ENCODE peak calls at places on chromosome 3, in nine cellular contexts. U, K, Y, X, O, T, I, B and C are unnamed samples.

GRCh38 chr3:12916159-12916558 is 74.8 kb upstream of the RPL32 start:
- DNase-seq in U (no peak), K (no peak), Y (no peak), X (no peak), O (no peak), T (no peak), I (no peak), B (no peak), C (no peak)

GRCh38 chr3:147940400-147940799 is 531.2 kb downstream of the ZIC1 start:
- DNase-seq in U (no peak), K (no peak), Y (no peak), X (no peak), O (peak; percentile 13), T (no peak), I (no peak), B (no peak), C (no peak)

GRCh38 chr3:73228425-73228824 is 167.0 kb downstream of the EBLN2 start:
- DNase-seq in U (no peak), K (no peak), Y (peak; percentile 88), X (no peak), O (no peak), T (no peak), I (no peak), B (no peak), C (no peak)

GRCh38 chr3:126127452-126127851 is 43.5 kb upstream of the SLC41A3 start:
- DNase-seq in U (no peak), K (no peak), Y (no peak), X (no peak), O (no peak), T (no peak), I (peak; percentile 32), B (peak; percentile 35), C (peak; percentile 14)

GRCh38 chr3:191901746-191902145 is 440.8 kb downstream of the PYDC2 start:
- DNase-seq in U (no peak), K (no peak), Y (peak; percentile 11), X (no peak), O (no peak), T (no peak), I (no peak), B (no peak), C (no peak)

GRCh38 chr3:179544981-179545645 is 17.6 kb upstream of the ACTL6A start:
- DNase-seq in U (no peak), K (peak; percentile 97), Y (peak; percentile 78), X (peak; percentile 36), O (peak; percentile 46), T (no peak), I (no peak), B (no peak), C (peak; percentile 63)

GRCh38 chr3:156803949-156804741 is 22.0 kb upstream of the LEKR1 start:
- DNase-seq in U (no peak), K (no peak), Y (no peak), X (no peak), O (no peak), T (no peak), I (no peak), B (no peak), C (no peak)

GRCh38 chr3:197613187-197613586 is 57.4 kb upstream of the BDH1 start:
- DNase-seq in U (no peak), K (no peak), Y (no peak), X (no peak), O (no peak), T (no peak), I (no peak), B (no peak), C (no peak)

GRCh38 chr3:100108464-100109079 is 5.7 kb downstream of the FILIP1L start:
- DNase-seq in U (no peak), K (no peak), Y (no peak), X (no peak), O (no peak), T (no peak), I (no peak), B (no peak), C (no peak)

GRCh38 chr3:85584779-85585356 is 626.1 kb downstream of the CADM2 start:
- DNase-seq in U (no peak), K (no peak), Y (no peak), X (no peak), O (no peak), T (no peak), I (no peak), B (no peak), C (no peak)

GRCh38 chr3:186680869-186681268 is 15.1 kb downstream of the HRG start:
- DNase-seq in U (no peak), K (no peak), Y (peak; percentile 26), X (no peak), O (no peak), T (no peak), I (no peak), B (no peak), C (no peak)

GRCh38 chr3:33658971-33659848 is 58.8 kb downstream of the CLASP2 start:
- DNase-seq in U (peak; percentile 50), K (peak; percentile 88), Y (peak; percentile 15), X (peak; percentile 74), O (peak; percentile 81), T (peak; percentile 54), I (peak; percentile 72), B (peak; percentile 85), C (peak; percentile 68)

GRCh38 chr3:33652736-33653135 is 65.3 kb downstream of the CLASP2 start:
- DNase-seq in U (no peak), K (no peak), Y (no peak), X (no peak), O (no peak), T (no peak), I (no peak), B (no peak), C (no peak)

GRCh38 chr3:33660035-33660434 is 58.0 kb downstream of the CLASP2 start:
- DNase-seq in U (no peak), K (no peak), Y (no peak), X (no peak), O (no peak), T (no peak), I (no peak), B (no peak), C (no peak)

GRCh38 chr3:33663042-33663441 is 55.0 kb downstream of the CLASP2 start:
- DNase-seq in U (no peak), K (no peak), Y (no peak), X (no peak), O (no peak), T (no peak), I (no peak), B (no peak), C (no peak)

DNA sequence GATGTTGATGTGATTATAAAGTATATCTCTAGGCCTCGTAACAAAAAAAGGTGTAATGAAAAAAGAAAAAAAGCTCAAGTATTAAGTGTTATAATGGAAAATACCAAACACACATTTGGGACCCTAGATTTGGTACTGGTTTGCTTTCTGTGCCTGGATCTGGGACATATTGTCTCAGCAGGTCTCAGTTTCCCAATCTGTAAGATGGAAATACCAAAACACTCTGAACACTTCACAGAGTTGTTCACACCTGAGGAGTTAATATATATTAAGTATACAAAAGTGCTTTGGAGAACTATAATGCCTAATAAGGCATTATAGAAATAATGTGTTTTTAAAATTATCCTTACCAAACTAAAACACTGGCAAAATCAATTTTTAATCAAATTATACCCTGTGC is 60.0 kb downstream of the CLASP2 start:
- DNase-seq in U (no peak), K (no peak), Y (no peak), X (no peak), O (no peak), T (no peak), I (no peak), B (no peak), C (no peak)
- H3K27ac ChIP-seq in U (no peak overlapping the region), K (no peak overlapping the region), Y (no peak overlapping the region), X (no peak overlapping the region), O (peak overlapping the region; percentile 92), T (peak overlapping the region; percentile 63), I (no peak overlapping the region), B (peak overlapping the region; percentile 80), C (no peak overlapping the region)

DNA sequence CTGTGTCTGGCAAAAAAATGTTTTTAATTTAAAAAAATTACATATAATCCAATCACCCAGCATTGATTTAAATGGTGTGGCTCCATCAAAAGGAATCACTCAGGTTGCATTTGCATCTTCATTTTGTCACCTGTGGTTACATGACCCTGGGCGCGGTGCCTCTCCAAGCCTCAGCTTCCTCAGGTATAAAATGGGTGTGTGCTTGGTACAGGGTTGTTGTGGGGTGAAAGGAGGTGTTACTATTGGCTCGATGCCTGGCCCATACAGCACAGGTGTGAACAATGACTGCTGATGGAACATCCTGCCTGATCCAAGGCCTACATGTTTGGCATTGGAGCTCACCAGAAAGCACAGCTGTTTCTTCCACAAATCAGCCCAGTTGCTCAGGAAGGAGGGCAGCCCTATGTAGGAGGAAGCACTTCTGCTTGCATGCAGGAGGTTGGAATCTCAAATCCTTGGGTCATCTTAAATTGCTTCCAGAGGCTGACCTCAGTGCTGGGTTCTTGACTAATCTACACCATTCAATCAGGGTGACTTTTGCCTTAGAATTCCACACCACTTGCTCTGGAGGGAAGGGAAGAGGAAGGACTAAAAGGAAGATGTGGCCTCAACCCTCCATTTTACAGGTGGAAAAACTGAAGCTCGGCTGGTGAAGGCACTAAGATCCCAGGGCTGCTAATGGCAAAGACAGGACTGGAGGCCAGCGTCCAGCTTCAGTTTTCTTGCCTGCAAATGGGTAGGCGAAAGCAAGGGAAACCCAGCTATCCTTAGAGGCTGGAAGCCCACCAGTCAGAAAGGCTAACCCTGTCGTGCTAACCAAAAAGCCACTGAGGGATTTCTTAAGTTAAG is 31.7 kb downstream of the BHLHE40 start:
- DNase-seq in U (no peak), K (peak; percentile 39), Y (no peak), X (no peak), O (no peak), T (no peak), I (no peak), B (peak; percentile 49), C (no peak)
- H3K27ac ChIP-seq in U (peak overlapping the region; percentile 94), K (no peak overlapping the region), Y (peak overlapping the region; percentile 29), X (no peak overlapping the region), O (no peak overlapping the region), T (no peak overlapping the region), I (no peak overlapping the region), B (no peak overlapping the region), C (no peak overlapping the region)

DNA sequence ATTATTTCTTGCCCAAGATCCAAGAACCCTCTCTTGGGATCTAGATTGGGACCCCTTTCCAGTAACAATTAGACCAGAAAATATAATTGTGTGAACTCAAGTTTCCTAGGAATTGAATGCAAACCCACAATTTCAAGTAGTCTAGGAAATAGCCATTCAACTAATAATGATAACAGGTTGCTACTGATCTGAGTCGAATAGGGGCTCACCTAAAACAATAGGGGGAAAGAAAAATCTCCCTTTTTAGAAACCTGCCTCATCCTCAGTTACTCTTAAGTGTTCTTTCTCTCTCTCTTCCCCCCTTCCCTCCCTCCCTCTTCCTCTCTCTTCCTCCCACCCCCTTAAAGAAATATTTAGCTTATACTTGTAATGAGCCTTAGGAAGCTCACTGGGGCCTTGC is 555.3 kb downstream of the IGSF11 start:
- DNase-seq in U (no peak), K (no peak), Y (no peak), X (no peak), O (no peak), T (no peak), I (no peak), B (no peak), C (no peak)
- H3K27ac ChIP-seq in U (no peak overlapping the region), K (no peak overlapping the region), Y (no peak overlapping the region), X (no peak overlapping the region), O (no peak overlapping the region), T (no peak overlapping the region), I (no peak overlapping the region), B (no peak overlapping the region), C (no peak overlapping the region)

DNA sequence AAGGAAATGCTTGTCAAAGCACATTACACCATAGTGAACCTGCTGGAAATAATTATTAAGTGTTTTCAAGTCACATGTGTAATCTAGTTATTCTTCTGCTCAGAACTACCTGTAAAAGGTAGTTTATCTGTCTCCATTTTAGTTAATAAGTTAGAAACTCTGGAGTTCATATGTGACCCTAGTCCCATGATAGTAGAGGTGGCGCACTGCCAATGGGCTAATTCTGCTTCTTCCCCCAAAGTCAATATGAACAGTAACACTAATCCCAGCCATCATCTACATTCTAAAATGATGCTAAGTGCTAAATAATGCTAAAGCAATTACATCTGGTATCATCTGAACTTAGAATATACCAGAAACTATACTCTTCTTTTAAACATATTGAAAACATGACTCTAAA is 361.0 kb upstream of the NECTIN3 start:
- DNase-seq in U (no peak), K (no peak), Y (no peak), X (no peak), O (no peak), T (no peak), I (no peak), B (no peak), C (no peak)
- H3K27ac ChIP-seq in U (no peak overlapping the region), K (no peak overlapping the region), Y (no peak overlapping the region), X (no peak overlapping the region), O (no peak overlapping the region), T (no peak overlapping the region), I (no peak overlapping the region), B (no peak overlapping the region), C (no peak overlapping the region)